ENCODE peak calls at places on chromosomes 6 and 20, in four cellular contexts. One of them, this sample, is unnamed.

GRCh38 chr6:149723262-149723661 is 5.4 kb upstream of the LATS1 start:
- DNase-seq in AG04449: no peak
- DNase-seq in lower lobe of right lung: no peak
- DNase-seq in astrocyte of the cerebellum: no peak
- DNase-seq in this sample: no peak

GRCh38 chr6:165178056-165178455 is 131.3 kb downstream of the C6orf118 start:
- DNase-seq in AG04449: no peak
- DNase-seq in lower lobe of right lung: no peak
- DNase-seq in astrocyte of the cerebellum: no peak
- DNase-seq in this sample: no peak

GRCh38 chr6:148385379-148385778 is 42.7 kb downstream of the SASH1 start:
- DNase-seq in AG04449: no peak
- DNase-seq in lower lobe of right lung: no peak
- DNase-seq in astrocyte of the cerebellum: no peak
- DNase-seq in this sample: no peak

GRCh38 chr6:28719275-28719940 is 193.7 kb downstream of the GPX5 start:
- DNase-seq in AG04449: no peak
- DNase-seq in lower lobe of right lung: no peak
- DNase-seq in astrocyte of the cerebellum: no peak
- DNase-seq in this sample: no peak

GRCh38 chr20:31718952-31719643 is 3.6 kb downstream of the BCL2L1 start:
- DNase-seq in AG04449: no peak
- DNase-seq in lower lobe of right lung: no peak
- DNase-seq in astrocyte of the cerebellum: no peak
- DNase-seq in this sample: no peak

GRCh38 chr20:41004561-41005360 is 23.9 kb upstream of the TOP1 start:
- DNase-seq in AG04449: no peak
- DNase-seq in lower lobe of right lung: no peak
- DNase-seq in astrocyte of the cerebellum: no peak
- DNase-seq in this sample: peak

GRCh38 chr6:62707156-62707555 is 421.1 kb upstream of the KHDRBS2 start:
- DNase-seq in AG04449: no peak
- DNase-seq in lower lobe of right lung: no peak
- DNase-seq in astrocyte of the cerebellum: no peak
- DNase-seq in this sample: no peak

GRCh38 chr20:48682529-48683385 is 145.0 kb downstream of the PREX1 start:
- DNase-seq in AG04449: peak
- DNase-seq in lower lobe of right lung: peak
- DNase-seq in astrocyte of the cerebellum: peak
- DNase-seq in this sample: peak

GRCh38 chr6:45378324-45378926 is 691 bp upstream of the SUPT3H start:
- DNase-seq in AG04449: no peak
- DNase-seq in lower lobe of right lung: peak
- DNase-seq in astrocyte of the cerebellum: no peak
- DNase-seq in this sample: no peak

GRCh38 chr6:163834226-163834970 is 419.9 kb downstream of the QKI start:
- DNase-seq in AG04449: no peak
- DNase-seq in lower lobe of right lung: no peak
- DNase-seq in astrocyte of the cerebellum: no peak
- DNase-seq in this sample: no peak

GRCh38 chr20:967796-968742 is 34.0 kb downstream of the RSPO4 start:
- DNase-seq in AG04449: no peak
- DNase-seq in lower lobe of right lung: no peak
- DNase-seq in astrocyte of the cerebellum: no peak
- DNase-seq in this sample: no peak

GRCh38 chr6:130717657-130718056 is 109.5 kb upstream of the SMLR1 start:
- DNase-seq in AG04449: no peak
- DNase-seq in lower lobe of right lung: no peak
- DNase-seq in astrocyte of the cerebellum: peak
- DNase-seq in this sample: no peak

GRCh38 chr6:1626481-1626880 is 16.8 kb downstream of the FOXC1 start:
- DNase-seq in AG04449: no peak
- DNase-seq in lower lobe of right lung: no peak
- DNase-seq in astrocyte of the cerebellum: no peak
- DNase-seq in this sample: no peak

GRCh38 chr20:37145014-37145413 is 34.1 kb upstream of the RPN2 start:
- DNase-seq in AG04449: no peak
- DNase-seq in lower lobe of right lung: no peak
- DNase-seq in astrocyte of the cerebellum: no peak
- DNase-seq in this sample: no peak

GRCh38 chr6:24596717-24597116 is 49.3 kb downstream of the KIAA0319 start:
- DNase-seq in AG04449: no peak
- DNase-seq in lower lobe of right lung: no peak
- DNase-seq in astrocyte of the cerebellum: no peak
- DNase-seq in this sample: no peak

GRCh38 chr6:12097791-12098190 is 85.7 kb downstream of the HIVEP1 start:
- DNase-seq in AG04449: peak
- DNase-seq in lower lobe of right lung: no peak
- DNase-seq in astrocyte of the cerebellum: no peak
- DNase-seq in this sample: peak

GRCh38 chr6:148495029-148495428 is 152.4 kb downstream of the SASH1 start:
- DNase-seq in AG04449: no peak
- DNase-seq in lower lobe of right lung: no peak
- DNase-seq in astrocyte of the cerebellum: no peak
- DNase-seq in this sample: no peak

GRCh38 chr20:21048841-21049273 is 57.3 kb downstream of the LINC00237 start:
- DNase-seq in AG04449: no peak
- DNase-seq in lower lobe of right lung: peak
- DNase-seq in astrocyte of the cerebellum: no peak
- DNase-seq in this sample: no peak

GRCh38 chr20:53291548-53291947 is 302.1 kb downstream of the ZNF217 start:
- DNase-seq in AG04449: no peak
- DNase-seq in lower lobe of right lung: no peak
- DNase-seq in astrocyte of the cerebellum: no peak
- DNase-seq in this sample: no peak

GRCh38 chr20:19802492-19803158 is 44.6 kb downstream of the RIN2 start:
- DNase-seq in AG04449: no peak
- DNase-seq in lower lobe of right lung: no peak
- DNase-seq in astrocyte of the cerebellum: no peak
- DNase-seq in this sample: no peak

GRCh38 chr20:1987826-1988225 is 6.0 kb downstream of the PDYN start:
- DNase-seq in AG04449: no peak
- DNase-seq in lower lobe of right lung: no peak
- DNase-seq in astrocyte of the cerebellum: no peak
- DNase-seq in this sample: no peak

GRCh38 chr6:149484733-149485700 is at the start of gene ZC3H12D:
- DNase-seq in AG04449: no peak
- DNase-seq in lower lobe of right lung: peak
- DNase-seq in astrocyte of the cerebellum: peak
- DNase-seq in this sample: no peak

GRCh38 chr6:152341596-152341995 is 295.6 kb downstream of the SYNE1 start:
- DNase-seq in AG04449: no peak
- DNase-seq in lower lobe of right lung: no peak
- DNase-seq in astrocyte of the cerebellum: no peak
- DNase-seq in this sample: no peak

GRCh38 chr6:56541736-56542366 is 100.8 kb downstream of the DST start:
- DNase-seq in AG04449: no peak
- DNase-seq in lower lobe of right lung: no peak
- DNase-seq in astrocyte of the cerebellum: no peak
- DNase-seq in this sample: no peak

GRCh38 chr6:2891768-2892170 is 11.3 kb downstream of the SERPINB9 start:
- DNase-seq in AG04449: no peak
- DNase-seq in lower lobe of right lung: no peak
- DNase-seq in astrocyte of the cerebellum: no peak
- DNase-seq in this sample: peak

GRCh38 chr6:20746805-20747204 is 212.5 kb downstream of the CDKAL1 start:
- DNase-seq in AG04449: no peak
- DNase-seq in lower lobe of right lung: no peak
- DNase-seq in astrocyte of the cerebellum: no peak
- DNase-seq in this sample: peak

GRCh38 chr20:18314786-18315406 is 26.6 kb downstream of the ZNF133 start:
- DNase-seq in AG04449: peak
- DNase-seq in lower lobe of right lung: no peak
- DNase-seq in astrocyte of the cerebellum: peak
- DNase-seq in this sample: no peak

GRCh38 chr20:5181955-5182354 is 55.1 kb downstream of the CDS2 start:
- DNase-seq in AG04449: no peak
- DNase-seq in lower lobe of right lung: no peak
- DNase-seq in astrocyte of the cerebellum: no peak
- DNase-seq in this sample: no peak

GRCh38 chr6:4446982-4447381 is 311.6 kb upstream of the ECI2 start:
- DNase-seq in AG04449: peak
- DNase-seq in lower lobe of right lung: no peak
- DNase-seq in astrocyte of the cerebellum: no peak
- DNase-seq in this sample: no peak

GRCh38 chr6:151068761-151069312 is 170.9 kb upstream of the AKAP12 start:
- DNase-seq in AG04449: peak
- DNase-seq in lower lobe of right lung: no peak
- DNase-seq in astrocyte of the cerebellum: no peak
- DNase-seq in this sample: no peak

DNA sequence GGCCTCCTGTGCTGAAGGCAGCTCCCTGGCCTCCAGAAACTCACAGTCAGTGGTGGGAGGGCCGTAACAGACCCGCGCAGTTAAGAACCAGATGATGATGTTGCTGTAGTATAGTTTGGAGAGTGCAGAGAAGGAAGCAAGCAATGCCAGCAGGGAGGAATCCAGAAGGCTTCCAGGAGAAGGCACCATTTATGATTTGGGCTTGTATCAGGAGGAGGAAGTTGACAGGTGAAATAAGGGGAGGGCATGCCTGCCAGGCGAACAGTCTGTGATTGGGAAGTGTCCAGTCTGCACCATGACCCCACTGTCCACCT is 13.3 kb upstream of the BAK1 start:
- DNase-seq in AG04449: no peak
- DNase-seq in lower lobe of right lung: no peak
- DNase-seq in astrocyte of the cerebellum: no peak
- DNase-seq in this sample: no peak
- H3K4me3 ChIP-seq in AG04449: no peak
- H3K4me3 ChIP-seq in lower lobe of right lung: peak
- H3K4me3 ChIP-seq in astrocyte of the cerebellum: no peak
- H3K4me3 ChIP-seq in this sample: peak

DNA sequence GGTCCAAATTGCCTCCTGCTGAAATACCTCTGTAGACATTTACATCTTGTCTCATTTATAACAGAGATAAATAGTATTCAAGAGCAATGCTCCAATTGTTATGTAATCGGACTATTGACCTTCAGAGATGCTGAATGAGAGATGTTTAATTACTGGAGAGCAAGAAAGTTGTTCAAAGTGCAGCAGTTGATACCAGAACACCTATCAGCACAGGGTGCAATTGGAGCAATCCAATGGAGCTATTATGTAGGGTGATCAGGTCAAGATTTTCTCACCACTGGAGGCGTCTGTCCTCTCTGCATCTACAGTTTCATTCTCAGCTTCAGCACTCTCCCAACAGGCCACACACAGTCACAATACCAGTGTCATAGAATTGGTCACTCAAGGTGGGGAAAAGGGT is 19.5 kb upstream of the TMX4 start:
- DNase-seq in AG04449: no peak
- DNase-seq in lower lobe of right lung: no peak
- DNase-seq in astrocyte of the cerebellum: no peak
- DNase-seq in this sample: no peak
- TF ChIP-seq CTCF in AG04449: no peak
- TF ChIP-seq CTCF in lower lobe of right lung: no peak
- TF ChIP-seq CTCF in astrocyte of the cerebellum: no peak
- TF ChIP-seq CTCF in this sample: no peak

GRCh38 chr6:89803271-89803670 is 16.3 kb downstream of the MDN1 start:
- DNase-seq in AG04449: no peak
- DNase-seq in lower lobe of right lung: no peak
- DNase-seq in astrocyte of the cerebellum: no peak
- DNase-seq in this sample: no peak
- H3K4me3 ChIP-seq in AG04449: no peak
- H3K4me3 ChIP-seq in lower lobe of right lung: no peak
- H3K4me3 ChIP-seq in astrocyte of the cerebellum: no peak
- H3K4me3 ChIP-seq in this sample: no peak

DNA sequence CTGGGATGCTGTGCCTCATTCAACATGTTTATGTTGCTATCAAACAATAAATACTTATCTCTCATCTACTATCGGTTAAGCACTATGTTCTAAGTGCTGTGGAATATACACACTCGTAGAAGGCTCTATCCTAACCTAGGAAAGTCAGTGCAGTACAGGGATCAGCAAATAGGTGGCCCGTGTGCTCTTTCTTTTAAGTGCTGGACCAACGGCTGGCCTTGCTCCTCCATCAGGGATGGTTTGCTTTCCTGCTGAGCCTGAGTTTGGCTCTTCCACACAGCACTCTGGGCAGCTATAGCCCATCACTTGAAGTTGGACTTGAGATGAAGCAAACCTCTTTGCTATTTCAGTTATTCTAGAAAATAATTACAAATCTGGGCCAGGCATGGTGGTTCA is 66.9 kb upstream of the KCNK16 start:
- DNase-seq in AG04449: no peak
- DNase-seq in lower lobe of right lung: no peak
- DNase-seq in astrocyte of the cerebellum: peak
- DNase-seq in this sample: no peak
- TF ChIP-seq CTCF in AG04449: peak
- TF ChIP-seq CTCF in lower lobe of right lung: no peak
- TF ChIP-seq CTCF in astrocyte of the cerebellum: peak
- TF ChIP-seq CTCF in this sample: peak

DNA sequence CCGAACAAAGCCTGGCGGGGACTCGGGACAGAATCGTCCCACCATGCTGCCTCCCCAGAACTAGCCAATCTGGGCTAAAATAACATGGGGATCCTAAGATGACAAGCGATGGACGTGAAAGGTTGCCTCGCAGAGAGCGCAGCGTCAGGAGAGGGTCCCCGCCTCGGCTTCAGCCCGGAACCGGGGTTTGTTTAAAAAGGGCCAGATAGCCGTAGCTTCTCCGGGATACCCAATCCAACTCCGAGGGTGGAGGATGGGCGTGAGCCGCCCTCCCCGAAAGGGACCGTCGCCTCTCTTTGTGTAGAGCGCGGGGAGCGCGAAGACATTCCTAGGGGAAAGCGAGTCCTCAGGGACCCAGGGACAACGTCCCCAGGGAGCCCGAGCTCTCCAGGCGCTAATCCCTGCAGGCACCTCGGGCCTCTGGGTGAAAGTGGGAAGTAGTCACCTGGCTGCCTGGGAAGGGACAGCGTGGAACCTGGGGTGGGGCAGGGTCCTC is 640 bp downstream of the CD24 start:
- DNase-seq in AG04449: no peak
- DNase-seq in lower lobe of right lung: peak
- DNase-seq in astrocyte of the cerebellum: no peak
- DNase-seq in this sample: no peak
- H3K4me3 ChIP-seq in AG04449: no peak
- H3K4me3 ChIP-seq in lower lobe of right lung: peak
- H3K4me3 ChIP-seq in astrocyte of the cerebellum: peak
- H3K4me3 ChIP-seq in this sample: peak

DNA sequence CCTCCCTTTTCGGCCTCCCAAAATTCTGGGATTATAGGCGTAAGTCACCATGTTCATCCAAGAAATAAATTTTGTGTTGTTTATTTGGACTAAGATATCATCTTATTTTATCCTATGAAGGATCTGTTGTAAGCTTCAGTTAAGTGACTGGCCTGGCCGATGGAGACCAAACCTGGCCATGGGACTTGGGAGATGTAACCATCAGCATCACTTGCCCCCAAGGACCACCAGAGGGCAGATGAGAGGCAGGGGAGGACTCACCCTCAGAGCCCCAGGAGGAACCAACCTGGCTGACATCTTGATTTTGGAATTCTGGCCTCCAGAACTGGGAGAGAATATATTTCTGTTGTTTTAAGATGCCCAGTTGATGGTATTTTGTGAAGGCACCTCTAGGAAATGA is 266.7 kb downstream of the CDH26 start:
- DNase-seq in AG04449: no peak
- DNase-seq in lower lobe of right lung: no peak
- DNase-seq in astrocyte of the cerebellum: no peak
- DNase-seq in this sample: no peak
- TF ChIP-seq CTCF in AG04449: peak
- TF ChIP-seq CTCF in lower lobe of right lung: no peak
- TF ChIP-seq CTCF in astrocyte of the cerebellum: peak
- TF ChIP-seq CTCF in this sample: peak

GRCh38 chr6:44110005-44110681 is 17.1 kb downstream of the MRPL14 start:
- DNase-seq in AG04449: no peak
- DNase-seq in lower lobe of right lung: no peak
- DNase-seq in astrocyte of the cerebellum: no peak
- DNase-seq in this sample: no peak
- H3K4me3 ChIP-seq in AG04449: no peak
- H3K4me3 ChIP-seq in lower lobe of right lung: no peak
- H3K4me3 ChIP-seq in astrocyte of the cerebellum: no peak
- H3K4me3 ChIP-seq in this sample: no peak

This sample was measured in retinal pigment epithelial cell.